ENCODE peak calls at places on chromosomes 3 and 15, in seven cellular contexts. D is iPS DF 6.9, Z is amniotic stem cell, R is SJSA1, P is sigmoid colon, O is AG20443, V is NCI-H460. L is an unnamed sample.
A peak's percentile ranks its signal among the peaks of the same experiment; 100 is the strongest.

GRCh38 chr3:195844671-195845218 is 33.0 kb upstream of the MUC4 start:
- DNase-seq in R (no peak), D (no peak), V (no peak), O (no peak), P (no peak), Z (no peak), L (no peak)

GRCh38 chr3:136984837-136985236 is 27.1 kb downstream of the IL20RB start:
- DNase-seq in P (no peak), D (no peak), R (no peak), V (no peak), O (peak; percentile 17), Z (no peak), L (no peak)

GRCh38 chr15:101664303-101664913 is 12.2 kb upstream of the TM2D3 start:
- DNase-seq in R (peak; percentile 32), D (no peak), O (peak; percentile 12), V (no peak), Z (no peak), P (no peak), L (no peak)

GRCh38 chr3:53804697-53805462 is 41.3 kb downstream of the CHDH start:
- DNase-seq in P (peak; percentile 40), V (no peak), Z (peak; percentile 68), D (no peak), O (peak; percentile 92), R (peak; percentile 5), L (no peak)

GRCh38 chr3:13513051-13513912 is 33.2 kb downstream of the HDAC11 start:
- DNase-seq in R (no peak), P (no peak), O (peak; percentile 85), Z (peak; percentile 14), D (no peak), V (no peak), L (peak; percentile 53)

GRCh38 chr3:97863775-97864174 is 42.0 kb downstream of the CRYBG3 start:
- DNase-seq in P (no peak), Z (no peak), O (no peak), R (no peak), D (no peak), V (no peak), L (no peak)

GRCh38 chr3:89314454-89314853 is 207.0 kb downstream of the EPHA3 start:
- DNase-seq in R (no peak), V (peak; percentile 59), O (peak; percentile 15), D (no peak), P (no peak), Z (no peak), L (no peak)

GRCh38 chr3:127141921-127142730 is 50.8 kb upstream of the PRR23E start:
- DNase-seq in P (peak; percentile 39), D (no peak), O (no peak), Z (no peak), V (no peak), R (no peak), L (no peak)

GRCh38 chr3:56101576-56101975 is 366.7 kb downstream of the ERC2 start:
- DNase-seq in Z (no peak), O (no peak), R (no peak), P (no peak), D (no peak), V (no peak), L (no peak)

GRCh38 chr3:65338571-65338970 is 650.8 kb upstream of the ADAMTS9 start:
- DNase-seq in R (no peak), P (no peak), O (no peak), V (no peak), D (no peak), Z (no peak), L (no peak)

GRCh38 chr15:20352241-20353200 is 189.1 kb downstream of the GOLGA6L6 start:
- DNase-seq in Z (no peak), V (no peak), O (peak; percentile 19), P (peak; percentile 66), D (no peak), R (no peak), L (no peak)